ENCODE peak calls at places on chromosomes 16 and 17, in four cellular contexts. O, S, E and H are unnamed samples.
A peak's percentile ranks its signal among the peaks of the same experiment; 100 is the strongest.

GRCh38 chr17:65131946-65132345 is 5.2 kb upstream of the RGS9 start:
- DNase-seq in O (no peak), S (no peak), E (peak; percentile 49), H (peak; percentile 57)

GRCh38 chr16:17211797-17212196 is 259.0 kb downstream of the XYLT1 start:
- DNase-seq in O (no peak), S (no peak), E (no peak), H (no peak)

GRCh38 chr17:43832976-43833829 is at the start of gene MPP3:
- DNase-seq in O (peak; percentile 91), S (peak; percentile 69), E (peak; percentile 76), H (peak; percentile 80)

GRCh38 chr17:57672205-57672632 is 72.9 kb downstream of the CCDC182 start:
- DNase-seq in O (peak; percentile 36), S (no peak), E (peak; percentile 93), H (peak; percentile 79)

GRCh38 chr17:7587420-7587786 is 2.5 kb downstream of the SOX15 start:
- DNase-seq in O (peak; percentile 64), S (no peak), E (peak; percentile 85), H (peak; percentile 58)

GRCh38 chr17:73508057-73508930 is 136.0 kb downstream of the SDK2 start:
- DNase-seq in O (no peak), S (no peak), E (no peak), H (no peak)

GRCh38 chr16:81996664-81997529 is 14.4 kb downstream of the SDR42E1 start:
- DNase-seq in O (peak; percentile 69), S (no peak), E (peak; percentile 38), H (peak; percentile 84)

GRCh38 chr17:19904412-19904811 is 36.7 kb upstream of the ULK2 start:
- DNase-seq in O (no peak), S (no peak), E (no peak), H (peak; percentile 17)

GRCh38 chr16:70676571-70677498 is 9.0 kb downstream of the MTSS2 start:
- DNase-seq in O (no peak), S (peak; percentile 50), E (no peak), H (no peak)

GRCh38 chr16:3127745-3128144 is 7.1 kb upstream of the ZNF213 start:
- DNase-seq in O (no peak), S (no peak), E (peak; percentile 46), H (no peak)

GRCh38 chr16:22291020-22291419 is 6.2 kb upstream of the POLR3E start:
- DNase-seq in O (no peak), S (no peak), E (no peak), H (no peak)

GRCh38 chr16:78460428-78460827 is 361.0 kb downstream of the WWOX start:
- DNase-seq in O (no peak), S (no peak), E (no peak), H (peak; percentile 29)

GRCh38 chr17:48460055-48460454 is 30.0 kb upstream of the SKAP1 start:
- DNase-seq in O (no peak), S (no peak), E (no peak), H (no peak)

GRCh38 chr17:66255527-66255971 is 26.3 kb upstream of the APOH start:
- DNase-seq in O (no peak), S (no peak), E (no peak), H (no peak)

GRCh38 chr16:74817851-74818250 is 43.2 kb upstream of the FA2H start:
- DNase-seq in O (no peak), S (no peak), E (no peak), H (no peak)
- TF ChIP-seq CTCF in O (no peak), S (no peak), E (no peak), H (no peak)

GRCh38 chr16:8816967-8817662 is 19.5 kb downstream of the PMM2 start:
- DNase-seq in O (no peak), S (no peak), E (no peak), H (no peak)

GRCh38 chr16:8808613-8809353 is 11.1 kb downstream of the PMM2 start:
- DNase-seq in O (no peak), S (peak; percentile 92), E (no peak), H (no peak)

GRCh38 chr16:8808009-8808408 is 10.4 kb downstream of the PMM2 start:
- DNase-seq in O (no peak), S (no peak), E (no peak), H (no peak)

GRCh38 chr16:8814095-8814806 is 16.6 kb downstream of the PMM2 start:
- DNase-seq in O (no peak), S (no peak), E (no peak), H (no peak)

DNA sequence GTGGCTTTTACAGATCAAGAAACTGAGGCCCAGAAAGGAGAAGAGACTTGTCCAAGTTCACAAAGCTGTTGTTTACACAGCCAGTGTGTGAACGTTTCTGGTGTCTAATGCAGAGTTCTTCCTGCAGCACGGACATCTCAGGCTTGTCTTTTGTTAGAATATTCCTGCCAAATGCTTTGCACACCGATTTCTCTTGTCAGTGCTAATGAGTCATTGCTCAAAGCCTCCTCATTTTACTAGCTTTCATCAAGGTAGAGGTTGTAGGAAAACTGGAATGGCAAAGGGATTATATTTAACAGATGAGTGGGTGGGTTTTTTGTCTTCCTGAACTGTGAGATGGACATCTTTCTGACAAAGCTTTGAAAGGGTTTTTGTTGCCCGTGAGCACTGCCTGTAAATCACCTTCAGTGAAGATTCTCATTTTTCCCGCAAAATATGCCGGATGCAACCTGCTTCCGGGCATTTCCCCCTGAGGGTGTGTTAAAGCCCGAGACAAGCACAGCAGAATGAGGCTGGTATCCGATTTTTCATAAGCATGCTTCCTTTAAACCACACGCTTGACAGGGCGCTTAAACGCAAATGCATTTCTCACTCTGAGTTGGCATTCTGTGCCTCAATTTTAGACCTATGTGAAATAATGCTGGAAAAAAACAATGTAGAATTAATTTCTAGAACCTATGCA is 14.7 kb downstream of the PMM2 start:
- DNase-seq in O (no peak), S (no peak), E (no peak), H (no peak)
- TF ChIP-seq CTCF in O (no peak), S (no peak), E (no peak), H (no peak)

DNA sequence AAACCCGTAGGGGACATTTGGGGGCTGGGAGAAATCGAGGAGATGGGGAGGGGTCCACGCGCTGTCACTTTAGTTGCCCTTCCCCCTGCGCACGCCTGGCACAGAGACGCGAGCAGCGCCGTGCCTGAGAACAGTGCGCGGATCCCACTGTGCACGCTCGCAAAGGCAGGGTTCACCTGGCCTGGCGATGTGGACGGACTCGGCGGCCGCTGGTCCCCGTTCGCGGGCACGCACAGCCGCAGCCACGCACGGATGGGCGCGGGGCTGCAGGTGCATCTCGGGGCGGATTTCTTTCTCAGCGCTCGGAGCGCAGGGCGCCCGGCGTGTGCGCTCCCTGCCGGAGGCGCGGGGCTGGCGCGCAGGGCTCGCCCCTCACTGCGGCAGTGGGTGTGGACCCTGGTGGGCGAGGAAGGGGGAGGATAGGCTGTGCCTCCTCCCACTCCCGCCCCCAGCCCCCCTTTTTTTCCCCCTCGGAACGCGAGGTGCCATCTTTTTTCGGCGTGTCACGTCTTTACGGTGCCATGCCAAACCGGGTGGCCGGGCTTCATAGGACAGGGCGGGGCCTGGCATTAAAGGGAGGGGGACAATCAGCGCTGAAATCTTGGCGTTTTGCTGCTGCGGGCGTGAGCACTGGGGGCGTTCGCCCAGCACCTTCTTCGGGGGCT is 1.1 kb downstream of the MAPT start:
- DNase-seq in O (no peak), S (no peak), E (peak; percentile 45), H (no peak)
- TF ChIP-seq CTCF in O (no peak), S (no peak), E (no peak), H (no peak)

GRCh38 chr16:87012954-87013938 is 303.9 kb downstream of the C16orf95 start:
- DNase-seq in O (no peak), S (peak; percentile 38), E (no peak), H (no peak)

GRCh38 chr16:87016056-87016455 is 301.1 kb downstream of the C16orf95 start:
- DNase-seq in O (no peak), S (no peak), E (no peak), H (no peak)

GRCh38 chr16:87016636-87017035 is 300.6 kb downstream of the C16orf95 start:
- DNase-seq in O (no peak), S (peak; percentile 15), E (no peak), H (no peak)

GRCh38 chr16:87014112-87014511 is 303.1 kb downstream of the C16orf95 start:
- DNase-seq in O (no peak), S (no peak), E (no peak), H (no peak)

GRCh38 chr16:87017388-87018012 is 299.7 kb downstream of the C16orf95 start:
- DNase-seq in O (peak; percentile 89), S (peak; percentile 25), E (peak; percentile 94), H (peak; percentile 93)
- TF ChIP-seq CTCF in O (no peak), S (no peak), E (peak; percentile 36), H (peak; percentile 41)

GRCh38 chr17:9002610-9003354 is 18.5 kb upstream of the NTN1 start:
- DNase-seq in O (no peak), S (no peak), E (peak; percentile 28), H (no peak)
- TF ChIP-seq CTCF in O (no peak), S (no peak), E (no peak), H (no peak)